ENCODE peak calls at places on chromosomes 4 and X, in ten cellular contexts. U is left lung; C is uterus; P is sigmoid colon; X is aorta; Q is ovary; L is SJSA1; B is neuronal stem cell; H is endodermal cell; A is CD4-positive, alpha-beta memory T cell. T is an unnamed sample. For H3K36me3, the result is how much of the 10 kb centered on the place peaks cover.

GRCh38 chr4:81648576-81649272 is 177.0 kb upstream of the RASGEF1B start:
- DNase-seq in P (no peak), L (no peak), A (peak), Q (no peak), X (no peak), U (no peak), B (no peak), C (no peak), H (no peak), T (no peak)

GRCh38 chrX:34915463-34916225 is 27.0 kb upstream of the FAM47B start:
- DNase-seq in P (no peak), C (no peak), Q (no peak), X (no peak), H (no peak), B (no peak), L (no peak), A (no peak), U (no peak), T (no peak)

GRCh38 chrX:30653415-30654131 is at the start of gene GK:
- DNase-seq in Q (peak), A (peak), U (peak), P (peak), X (peak), L (peak), H (peak), B (peak), C (peak), T (peak)

GRCh38 chr4:154045086-154045485 is 256.2 kb upstream of the SFRP2 start:
- DNase-seq in B (no peak), H (no peak), P (no peak), L (no peak), U (no peak), A (no peak), C (no peak), X (no peak), Q (no peak), T (no peak)

GRCh38 chr4:128796934-128797333 is 12.6 kb upstream of the JADE1 start:
- DNase-seq in P (no peak), X (no peak), H (no peak), A (no peak), C (no peak), Q (no peak), U (no peak), B (no peak), L (no peak), T (no peak)

GRCh38 chr4:41692717-41693345 is 55.7 kb downstream of the PHOX2B start:
- DNase-seq in U (no peak), X (no peak), L (peak), B (peak), P (peak), Q (peak), C (no peak), A (peak), H (peak), T (peak)

GRCh38 chrX:65578346-65578745 is 43.8 kb upstream of the LAS1L start:
- DNase-seq in L (no peak), X (no peak), Q (no peak), C (no peak), H (no peak), U (no peak), B (no peak), A (no peak), P (no peak), T (no peak)

GRCh38 chr4:13306356-13306755 is 177.8 kb downstream of the RAB28 start:
- DNase-seq in H (no peak), Q (no peak), C (no peak), B (no peak), X (no peak), L (no peak), P (no peak), A (no peak), U (no peak), T (no peak)

GRCh38 chrX:50813843-50814661 is at the start of gene SHROOM4:
- DNase-seq in A (no peak), H (peak), L (peak), C (peak), U (peak), X (peak), B (peak), Q (peak), P (peak), T (peak)

GRCh38 chrX:44542567-44543325 is at the start of gene FUNDC1:
- DNase-seq in C (peak), U (peak), X (peak), B (peak), Q (peak), H (peak), P (peak), A (peak), L (peak), T (peak)

GRCh38 chr4:21948347-21949072 is at the start of gene KCNIP4:
- DNase-seq in U (peak), C (peak), P (no peak), Q (peak), L (no peak), H (peak), B (peak), A (no peak), X (no peak), T (no peak)

GRCh38 chrX:72621619-72622485 is 49.2 kb upstream of the HDAC8 start:
- DNase-seq in C (no peak), Q (no peak), U (no peak), A (no peak), X (no peak), L (peak), B (no peak), P (no peak), H (no peak), T (no peak)

GRCh38 chr4:31026216-31026615 is 306.0 kb downstream of the PCDH7 start:
- DNase-seq in P (no peak), C (no peak), X (no peak), A (no peak), Q (no peak), L (no peak), H (no peak), U (no peak), B (no peak), T (no peak)

GRCh38 chr4:133003169-133003568 is 145.9 kb upstream of the PCDH10 start:
- DNase-seq in P (no peak), H (no peak), A (no peak), B (no peak), L (no peak), U (no peak), X (no peak), Q (no peak), C (no peak), T (no peak)

GRCh38 chr4:186857793-186858192 is 134.1 kb upstream of the FAT1 start:
- DNase-seq in P (no peak), C (no peak), U (no peak), B (no peak), X (no peak), Q (no peak), L (no peak), A (no peak), H (no peak), T (no peak)

GRCh38 chr4:41715155-41715554 is 33.4 kb downstream of the PHOX2B start:
- DNase-seq in A (no peak), X (no peak), U (no peak), Q (no peak), L (no peak), H (no peak), P (no peak), B (no peak), C (no peak), T (no peak)

GRCh38 chrX:132842839-132843238 is 115.6 kb downstream of the HS6ST2 start:
- DNase-seq in U (no peak), X (no peak), Q (no peak), H (no peak), L (no peak), P (no peak), A (no peak), B (no peak), C (no peak), T (no peak)

GRCh38 chr4:21517460-21517859 is 431.1 kb downstream of the KCNIP4 start:
- DNase-seq in X (no peak), H (no peak), Q (no peak), B (no peak), A (no peak), L (no peak), C (no peak), P (no peak), U (no peak), T (no peak)

GRCh38 chrX:40132751-40133150 is 35.0 kb upstream of the BCOR start:
- DNase-seq in U (no peak), C (peak), P (peak), H (no peak), X (peak), B (no peak), L (peak), Q (peak), A (no peak), T (peak)

GRCh38 chr4:60579335-60579734 is 620.8 kb upstream of the ADGRL3 start:
- DNase-seq in X (no peak), B (no peak), A (no peak), Q (no peak), P (no peak), U (no peak), L (no peak), H (no peak), C (no peak), T (no peak)

GRCh38 chrX:112967341-112967740 is 126.7 kb upstream of the AMOT start:
- DNase-seq in L (no peak), Q (no peak), H (no peak), C (no peak), P (no peak), X (no peak), A (no peak), U (no peak), B (no peak), T (no peak)

GRCh38 chr4:102675142-102675541 is 85.6 kb downstream of the MANBA start:
- DNase-seq in L (no peak), B (no peak), C (no peak), H (no peak), X (no peak), P (no peak), Q (no peak), U (no peak), A (no peak), T (no peak)

GRCh38 chr4:90064196-90064595 is 63.0 kb upstream of the CCSER1 start:
- DNase-seq in H (no peak), B (no peak), P (no peak), L (no peak), C (no peak), U (no peak), A (no peak), Q (no peak), X (no peak), T (no peak)

GRCh38 chr4:147640331-147640730 is 23.1 kb downstream of the TMEM184C start:
- DNase-seq in X (no peak), U (no peak), P (no peak), C (no peak), B (no peak), H (no peak), Q (no peak), L (no peak), A (no peak), T (no peak)

GRCh38 chr4:2434420-2434819 is 15.7 kb downstream of the CFAP99 start:
- DNase-seq in B (no peak), Q (no peak), A (no peak), L (no peak), U (peak), C (no peak), H (no peak), P (no peak), X (no peak), T (no peak)

GRCh38 chr4:166886708-166887107 is 347.6 kb downstream of the SPOCK3 start:
- DNase-seq in C (no peak), Q (no peak), A (no peak), H (no peak), L (no peak), B (no peak), P (no peak), U (no peak), X (no peak), T (no peak)

GRCh38 chr4:11072999-11073398 is 355.7 kb downstream of the HS3ST1 start:
- DNase-seq in U (no peak), A (no peak), B (no peak), X (no peak), C (no peak), Q (peak), H (no peak), P (no peak), L (no peak), T (no peak)

GRCh38 chr4:5710065-5710961 is 688 bp upstream of the EVC start:
- DNase-seq in A (no peak), B (peak), C (no peak), L (peak), U (no peak), P (no peak), X (no peak), Q (no peak), H (no peak), T (no peak)

GRCh38 chrX:119669424-119670037 is 23.4 kb downstream of the SEPTIN6 start:
- DNase-seq in B (no peak), Q (no peak), L (peak), H (no peak), C (peak), U (no peak), P (peak), A (no peak), X (no peak), T (peak)

GRCh38 chrX:105050921-105051320 is 169.6 kb downstream of the TEX13A start:
- DNase-seq in A (no peak), P (no peak), X (no peak), L (no peak), B (no peak), Q (no peak), C (no peak), H (peak), U (peak), T (no peak)

GRCh38 chr4:148735432-148736155 is 293.4 kb upstream of the NR3C2 start:
- DNase-seq in C (no peak), L (no peak), H (no peak), U (no peak), P (no peak), Q (no peak), X (no peak), A (no peak), B (no peak), T (no peak)

GRCh38 chrX:23952984-23953907 is 45.4 kb downstream of the CXorf58 start:
- DNase-seq in C (no peak), P (no peak), Q (no peak), B (no peak), L (no peak), H (peak), U (no peak), A (peak), X (no peak), T (no peak)

GRCh38 chr4:92615049-92615448 is 311.3 kb downstream of the GRID2 start:
- DNase-seq in B (peak), X (no peak), L (no peak), C (no peak), Q (no peak), P (no peak), A (no peak), H (no peak), U (no peak), T (no peak)

GRCh38 chr4:37687175-37687525 is 974 bp upstream of the RELL1 start:
- DNase-seq in P (no peak), L (no peak), U (no peak), H (no peak), X (no peak), A (no peak), B (no peak), Q (no peak), C (no peak), T (no peak)

GRCh38 chr4:120052840-120053239 is 13.8 kb downstream of the MAD2L1 start:
- DNase-seq in H (no peak), X (peak), Q (no peak), B (no peak), U (no peak), A (no peak), C (peak), L (peak), P (peak), T (no peak)

GRCh38 chrX:149630681-149631292 is 805 bp downstream of the TMEM185A start:
- DNase-seq in L (peak), A (peak), Q (peak), B (no peak), C (no peak), H (no peak), P (no peak), U (no peak), X (no peak), T (peak)

GRCh38 chr4:1318046-1318375 is 28.3 kb downstream of the MAEA start:
- DNase-seq in Q (no peak), B (no peak), C (no peak), L (no peak), U (peak), H (no peak), P (no peak), X (no peak), A (no peak), T (no peak)

GRCh38 chrX:25290132-25290531 is 274.4 kb upstream of the ARX start:
- DNase-seq in L (no peak), A (no peak), H (no peak), P (no peak), B (no peak), X (no peak), Q (no peak), U (no peak), C (no peak), T (no peak)

GRCh38 chr4:25466966-25467697 is 90.1 kb downstream of the ANAPC4 start:
- DNase-seq in H (no peak), Q (no peak), U (no peak), L (no peak), B (no peak), P (no peak), X (no peak), C (no peak), A (no peak), T (no peak)

GRCh38 chrX:154529206-154529612 is 13.2 kb upstream of the FAM3A start:
- DNase-seq in U (no peak), L (no peak), B (no peak), C (no peak), A (no peak), H (no peak), P (no peak), Q (peak), X (no peak), T (peak)

DNA sequence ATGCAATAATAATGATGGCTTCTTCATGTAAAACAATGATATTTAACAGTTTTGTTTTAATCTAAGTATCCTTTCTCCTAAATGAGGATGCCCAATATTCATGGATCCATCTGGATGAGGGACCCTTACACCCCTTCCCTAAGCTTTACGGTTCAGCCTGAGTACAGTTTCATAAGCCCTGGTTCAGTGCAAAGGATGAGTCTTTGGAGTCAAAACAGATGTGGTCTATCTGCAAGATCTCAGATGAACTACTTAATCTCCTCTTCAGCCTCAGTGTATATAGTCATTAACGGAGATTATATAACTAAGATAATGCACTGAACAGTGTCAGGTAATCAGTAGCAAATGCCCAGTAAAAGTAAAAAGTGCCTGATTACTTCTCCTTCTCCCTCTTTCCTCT is 22.1 kb downstream of the ANXA5 start:
- DNase-seq in B (no peak), L (no peak), X (no peak), H (no peak), A (no peak), P (no peak), Q (no peak), C (no peak), U (no peak), T (no peak)
- H3K36me3 ChIP-seq in B (half or more), L (half or more), X (under half), H (half or more), A (under half), P (under half), Q (under half), C (under half), U (half or more), T (half or more)

GRCh38 chrX:71604141-71604540 is 14.2 kb downstream of the CXCR3 start:
- DNase-seq in C (no peak), L (no peak), P (no peak), Q (no peak), B (no peak), H (no peak), U (no peak), X (no peak), A (no peak), T (no peak)
- H3K36me3 ChIP-seq in C (under half), L (under half), P (under half), Q (under half), B (under half), H (under half), U (half or more), X (under half), A (under half), T (under half)

GRCh38 chr4:17616283-17616682 is 1.8 kb downstream of the MED28 start:
- DNase-seq in A (no peak), B (no peak), L (no peak), U (no peak), P (no peak), H (no peak), C (no peak), Q (no peak), X (no peak), T (no peak)
- H3K36me3 ChIP-seq in A (under half), B (half or more), L (under half), U (under half), P (under half), H (under half), C (under half), Q (under half), X (under half), T (under half)

GRCh38 chr4:70787496-70787895 is 52.2 kb downstream of the GRSF1 start:
- DNase-seq in A (no peak), B (no peak), H (no peak), U (no peak), L (no peak), C (no peak), Q (no peak), P (no peak), X (no peak), T (no peak)
- H3K36me3 ChIP-seq in A (under half), B (half or more), H (half or more), U (half or more), L (under half), C (under half), Q (under half), P (under half), X (under half), T (under half)

GRCh38 chr4:121666091-121666679 is 30.6 kb downstream of the ANXA5 start:
- DNase-seq in X (no peak), Q (no peak), U (no peak), A (no peak), H (no peak), P (peak), L (no peak), B (no peak), C (no peak), T (no peak)
- H3K36me3 ChIP-seq in X (under half), Q (under half), U (half or more), A (under half), H (under half), P (under half), L (half or more), B (half or more), C (under half), T (under half)

DNA sequence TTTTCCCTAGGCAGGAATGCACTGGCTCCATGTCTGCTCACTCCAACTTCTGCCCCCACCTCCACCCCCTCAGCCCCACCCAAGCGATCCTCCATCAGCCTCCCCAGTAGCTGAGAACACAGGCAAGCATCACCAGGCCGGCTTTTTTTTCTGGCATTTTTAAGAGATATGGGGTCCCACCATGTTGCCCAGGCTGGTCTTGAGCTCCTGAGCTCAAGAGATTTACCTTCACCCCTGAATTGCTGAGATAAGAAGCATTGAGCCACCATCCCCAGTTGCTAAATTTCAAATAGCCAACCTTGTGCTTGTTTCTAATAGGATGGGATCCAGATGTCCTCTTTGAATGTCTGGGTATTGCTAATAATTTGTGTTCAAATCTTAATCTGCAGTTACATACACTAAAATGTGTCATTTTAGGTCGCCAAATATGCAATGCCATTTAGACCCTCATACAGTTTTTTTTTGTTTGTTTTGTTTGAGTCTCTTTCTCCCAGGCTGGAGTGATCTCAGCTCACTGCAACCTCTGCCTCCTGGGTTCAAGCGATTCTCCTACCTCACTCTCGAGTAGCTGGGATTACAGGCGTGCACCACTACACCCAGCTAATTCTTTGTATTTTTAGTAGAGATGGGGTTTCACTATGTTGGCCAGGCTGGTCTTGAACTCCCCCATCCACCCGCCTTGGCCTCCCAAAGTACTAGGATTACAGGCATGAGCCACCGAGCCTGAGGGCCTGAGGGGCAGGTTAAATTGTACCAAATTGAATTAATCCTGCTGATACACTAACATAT is 8.8 kb downstream of the LARP7 start:
- DNase-seq in U (no peak), P (no peak), X (no peak), L (no peak), A (no peak), H (peak), Q (no peak), B (no peak), C (no peak), T (no peak)
- H3K36me3 ChIP-seq in U (half or more), P (under half), X (under half), L (under half), A (under half), H (under half), Q (under half), B (half or more), C (under half), T (half or more)

T was measured in adrenal gland.